ENCODE peak calls at places on chromosomes 6 and 20, in eight cellular contexts. T is left lung, X is upper lobe of right lung, L is heart left ventricle, Y is mucosa of descending colon, R is IMR-90, U is PC-9, M is fibroblast of pulmonary artery. S is an unnamed sample.

GRCh38 chr20:59173938-59174496 is 10.4 kb downstream of the ZNF831 start:
- DNase-seq in X (no peak), L (no peak), R (no peak), T (no peak), U (no peak), M (no peak), Y (no peak), S (no peak)

GRCh38 chr20:21232546-21233280 is 70.4 kb upstream of the XRN2 start:
- DNase-seq in R (no peak), T (no peak), M (no peak), Y (no peak), X (no peak), U (no peak), L (no peak), S (no peak)

GRCh38 chr20:35462351-35462750 is 7.0 kb downstream of the CEP250 start:
- DNase-seq in X (no peak), R (no peak), U (no peak), M (no peak), Y (no peak), L (no peak), T (no peak), S (no peak)

GRCh38 chr6:7975764-7976146 is 65.2 kb upstream of the TXNDC5 start:
- DNase-seq in L (peak), Y (peak), T (no peak), X (no peak), U (no peak), M (peak), R (no peak), S (no peak)

GRCh38 chr6:44111434-44112417 is 15.5 kb downstream of the MRPL14 start:
- DNase-seq in X (no peak), L (no peak), R (no peak), U (no peak), T (no peak), M (no peak), Y (peak), S (no peak)

GRCh38 chr20:57773059-57773815 is 63.4 kb upstream of the PMEPA1 start:
- DNase-seq in U (no peak), X (no peak), Y (no peak), R (no peak), L (no peak), T (no peak), M (no peak), S (no peak)

GRCh38 chr6:7769702-7770101 is 43.8 kb downstream of the BMP6 start:
- DNase-seq in L (no peak), R (peak), X (no peak), Y (no peak), U (peak), M (peak), T (no peak), S (no peak)

GRCh38 chr20:10681466-10681865 is 7.7 kb upstream of the JAG1 start:
- DNase-seq in M (no peak), U (no peak), T (no peak), L (no peak), Y (no peak), X (no peak), R (no peak), S (no peak)

GRCh38 chr20:6940052-6940451 is 172.6 kb downstream of the BMP2 start:
- DNase-seq in R (no peak), L (no peak), M (peak), X (no peak), U (no peak), T (no peak), Y (no peak), S (no peak)

GRCh38 chr6:111558690-111559192 is 46.9 kb downstream of the TRAF3IP2 start:
- DNase-seq in T (no peak), L (no peak), Y (no peak), M (no peak), R (no peak), U (no peak), X (no peak), S (no peak)

GRCh38 chr6:36920049-36920448 is 34.3 kb downstream of the C6orf89 start:
- DNase-seq in X (no peak), M (no peak), U (peak), T (no peak), R (no peak), Y (no peak), L (no peak), S (no peak)

GRCh38 chr6:76707630-76708029 is 635.2 kb upstream of the IMPG1 start:
- DNase-seq in Y (no peak), U (no peak), X (no peak), M (no peak), L (no peak), T (no peak), R (no peak), S (no peak)

GRCh38 chr6:86715676-86716075 is 221.7 kb upstream of the HTR1E start:
- DNase-seq in M (no peak), X (no peak), T (no peak), L (no peak), Y (no peak), R (no peak), U (peak), S (no peak)

GRCh38 chr6:21033575-21034026 is 499.3 kb downstream of the CDKAL1 start:
- DNase-seq in T (no peak), Y (no peak), R (peak), U (no peak), M (peak), L (peak), X (no peak), S (no peak)

GRCh38 chr20:56418385-56418861 is 6.4 kb downstream of the CASS4 start:
- DNase-seq in T (no peak), R (no peak), Y (no peak), U (no peak), L (no peak), M (peak), X (no peak), S (no peak)

GRCh38 chr20:18504479-18505060 is 3.2 kb upstream of the SEC23B start:
- DNase-seq in U (no peak), Y (no peak), X (peak), R (peak), M (peak), L (peak), T (peak), S (no peak)

GRCh38 chr6:41733707-41734665 is 1.4 kb downstream of the TFEB start:
- DNase-seq in U (no peak), L (peak), Y (peak), T (peak), X (peak), M (peak), R (peak), S (peak)

GRCh38 chr20:62911701-62912280 is 14.5 kb downstream of the DIDO1 start:
- DNase-seq in L (no peak), X (no peak), U (no peak), T (no peak), R (no peak), Y (no peak), M (no peak), S (no peak)

GRCh38 chr6:105135056-105135455 is 44.8 kb downstream of the POPDC3 start:
- DNase-seq in L (no peak), T (no peak), X (no peak), R (peak), Y (no peak), U (no peak), M (peak), S (no peak)

GRCh38 chr6:105137388-105137787 is 42.4 kb downstream of the POPDC3 start:
- DNase-seq in R (no peak), Y (peak), U (no peak), T (no peak), L (peak), M (peak), X (no peak), S (no peak)

GRCh38 chr6:105138141-105138540 is 41.7 kb downstream of the POPDC3 start:
- DNase-seq in R (no peak), U (no peak), T (no peak), M (no peak), L (no peak), X (no peak), Y (no peak), S (no peak)

GRCh38 chr6:105135907-105136432 is 43.8 kb downstream of the POPDC3 start:
- DNase-seq in R (peak), X (no peak), T (no peak), M (peak), U (peak), L (peak), Y (no peak), S (no peak)

DNA sequence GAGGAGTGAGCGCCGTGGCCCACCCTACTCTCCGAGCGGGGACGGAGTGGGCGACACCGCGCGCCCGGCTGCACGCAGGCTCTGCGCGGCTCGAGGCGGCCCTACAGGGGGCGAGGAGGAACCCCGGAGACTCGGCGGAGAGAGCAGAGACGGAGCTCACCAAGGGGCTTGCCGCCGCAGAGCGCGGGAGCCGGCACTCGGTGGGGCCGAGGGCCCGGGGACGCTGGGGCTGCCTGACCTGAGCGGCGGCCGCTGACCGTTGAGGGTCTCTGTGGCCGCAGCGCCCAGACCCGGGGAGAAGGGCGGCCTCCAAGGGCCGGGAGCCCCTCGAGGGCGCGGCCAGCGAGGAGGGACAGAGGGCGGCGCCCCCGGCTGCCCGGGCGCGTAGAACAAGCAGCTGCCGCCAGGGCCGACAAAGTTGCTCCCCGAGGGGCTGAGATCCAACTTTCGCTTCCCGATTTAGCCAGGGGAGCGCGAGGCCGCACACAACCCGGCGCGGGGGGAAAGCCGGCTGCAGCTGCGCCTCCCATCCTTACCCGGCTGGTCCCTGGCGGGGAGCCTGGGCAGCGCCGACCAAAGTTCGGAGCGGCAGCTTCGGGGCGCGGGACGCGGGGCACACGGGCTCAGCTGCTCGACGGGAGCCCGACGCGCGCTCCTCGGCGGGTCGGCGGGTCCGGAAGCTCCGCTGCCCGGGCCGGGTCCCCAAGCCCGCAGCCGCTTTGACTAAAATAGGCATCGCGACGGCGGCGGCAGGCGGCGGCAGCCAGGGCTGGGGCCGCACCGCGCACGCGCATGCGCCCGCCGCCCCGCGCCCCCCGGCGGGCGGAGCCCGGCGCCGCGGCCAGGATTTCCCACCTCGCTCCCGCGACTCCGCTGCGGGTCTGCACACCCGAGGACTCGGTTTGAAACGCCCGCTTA is 43.1 kb downstream of the POPDC3 start:
- DNase-seq in M (peak), Y (peak), R (peak), U (no peak), L (peak), X (peak), T (peak), S (peak)
- TF ChIP-seq CTCF in M (no peak), Y (no peak), R (peak), U (no peak), L (no peak), X (peak), T (peak), S (peak)

DNA sequence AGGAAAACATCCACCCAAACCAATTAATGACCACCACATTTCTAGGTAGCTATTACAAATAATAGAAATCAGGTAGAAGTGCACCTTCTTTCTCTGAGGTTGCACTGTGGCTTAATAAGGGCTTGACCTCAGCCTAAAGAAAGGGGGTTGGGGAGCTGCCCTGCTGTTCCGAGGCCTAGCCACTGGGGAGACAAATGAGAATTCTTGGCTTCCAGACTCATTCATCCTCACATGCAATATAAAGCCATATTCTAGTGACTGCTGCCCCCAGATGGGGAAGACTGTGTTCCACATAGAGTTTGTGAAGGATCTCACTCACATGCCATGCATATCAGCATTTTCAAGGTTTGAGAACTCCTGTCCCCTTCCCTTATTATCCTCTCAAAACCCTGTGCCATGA is 22.9 kb downstream of the SAYSD1 start:
- DNase-seq in Y (no peak), U (no peak), M (no peak), T (no peak), X (no peak), L (no peak), R (no peak), S (no peak)
- TF ChIP-seq CTCF in Y (no peak), U (no peak), M (no peak), T (no peak), X (no peak), L (no peak), R (no peak), S (no peak)

DNA sequence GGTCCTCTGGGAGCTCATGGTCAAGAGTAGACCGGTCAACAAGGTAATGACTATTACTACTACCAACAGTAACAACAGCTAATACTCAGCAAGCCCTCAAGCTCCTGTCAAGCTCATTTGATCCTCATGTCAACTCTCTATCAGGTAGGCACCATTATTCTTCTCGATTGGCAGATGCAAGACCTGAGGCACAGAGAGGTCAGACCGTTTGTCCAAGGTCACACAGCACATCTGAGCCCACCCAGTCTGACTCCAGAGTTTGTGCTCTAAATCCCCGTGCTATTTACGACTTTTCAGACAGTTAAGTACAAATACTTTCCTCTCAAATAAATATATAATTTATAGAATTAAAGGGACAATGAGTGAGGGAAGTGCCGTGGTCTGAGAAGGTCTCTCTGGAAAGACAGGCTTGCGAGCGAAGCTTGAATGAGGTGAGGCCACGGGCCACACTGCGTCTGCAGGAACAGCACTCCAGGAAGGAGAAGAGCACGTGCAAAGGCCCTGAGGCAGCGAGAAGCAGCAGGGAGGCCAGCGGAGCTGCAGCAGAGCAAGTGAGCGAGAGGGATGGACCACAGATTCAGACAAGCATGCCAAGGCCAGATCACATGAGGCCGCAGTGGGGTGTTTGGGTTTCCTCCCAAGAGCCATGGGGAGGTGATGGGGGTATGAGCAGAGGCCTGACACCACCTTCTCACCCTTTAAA is 117.3 kb downstream of the PREX1 start:
- DNase-seq in L (no peak), T (no peak), R (no peak), U (no peak), M (no peak), X (no peak), Y (no peak), S (no peak)
- TF ChIP-seq CTCF in L (no peak), T (no peak), R (no peak), U (no peak), M (no peak), X (no peak), Y (no peak), S (no peak)

DNA sequence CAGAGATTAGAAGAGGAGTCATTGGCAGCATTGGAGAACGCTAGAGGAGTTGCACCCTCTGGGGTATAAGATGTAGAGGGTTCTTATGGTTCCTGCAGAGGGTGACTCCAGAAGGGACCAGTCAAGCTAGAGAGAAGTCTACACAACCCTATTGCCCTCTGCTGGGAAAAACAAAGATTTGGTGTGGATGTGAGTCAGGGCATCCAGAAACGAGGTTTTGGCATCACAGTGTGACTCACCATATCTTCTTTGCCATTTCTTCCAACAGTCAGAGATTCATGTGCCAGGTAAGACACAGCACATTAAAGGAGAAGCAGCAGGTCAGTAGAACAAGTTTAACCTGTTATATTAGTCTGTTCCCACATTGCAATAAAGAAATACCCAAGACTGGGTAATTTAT is 598.8 kb downstream of the MAFB start:
- DNase-seq in X (no peak), M (no peak), L (no peak), U (no peak), Y (no peak), R (no peak), T (no peak), S (no peak)
- TF ChIP-seq CTCF in X (no peak), M (no peak), L (no peak), U (no peak), Y (no peak), R (no peak), T (no peak), S (no peak)

GRCh38 chr6:161137320-161137719 is 136.5 kb downstream of the AGPAT4 start:
- DNase-seq in T (no peak), M (no peak), Y (no peak), L (no peak), X (no peak), R (no peak), U (no peak), S (no peak)
- TF ChIP-seq CTCF in T (no peak), M (no peak), Y (no peak), L (no peak), X (no peak), R (no peak), U (no peak), S (no peak)

GRCh38 chr6:157281570-157281969 is 41.7 kb downstream of the TMEM242 start:
- DNase-seq in M (peak), U (no peak), L (no peak), R (no peak), Y (peak), T (no peak), X (peak), S (no peak)
- TF ChIP-seq CTCF in M (peak), U (peak), L (no peak), R (peak), Y (no peak), T (peak), X (peak), S (peak)

GRCh38 chr6:168908887-168909286 is 344.8 kb downstream of the THBS2 start:
- DNase-seq in U (peak), Y (no peak), L (no peak), T (no peak), R (peak), M (peak), X (no peak), S (no peak)
- TF ChIP-seq CTCF in U (peak), Y (no peak), L (no peak), T (no peak), R (peak), M (no peak), X (no peak), S (no peak)

GRCh38 chr6:152094992-152095592 is 287.6 kb downstream of the ESR1 start:
- DNase-seq in L (peak), U (peak), M (peak), X (no peak), Y (peak), T (peak), R (peak), S (peak)

GRCh38 chr6:152098683-152099082 is 291.2 kb downstream of the ESR1 start:
- DNase-seq in U (no peak), L (no peak), Y (no peak), T (no peak), X (no peak), R (no peak), M (no peak), S (no peak)

GRCh38 chr6:152099816-152100618 is 292.5 kb downstream of the ESR1 start:
- DNase-seq in U (peak), R (peak), M (peak), L (peak), Y (no peak), X (peak), T (peak), S (peak)

GRCh38 chr6:152094276-152094675 is 286.8 kb downstream of the ESR1 start:
- DNase-seq in R (no peak), U (no peak), M (no peak), T (no peak), X (no peak), L (no peak), Y (no peak), S (no peak)

DNA sequence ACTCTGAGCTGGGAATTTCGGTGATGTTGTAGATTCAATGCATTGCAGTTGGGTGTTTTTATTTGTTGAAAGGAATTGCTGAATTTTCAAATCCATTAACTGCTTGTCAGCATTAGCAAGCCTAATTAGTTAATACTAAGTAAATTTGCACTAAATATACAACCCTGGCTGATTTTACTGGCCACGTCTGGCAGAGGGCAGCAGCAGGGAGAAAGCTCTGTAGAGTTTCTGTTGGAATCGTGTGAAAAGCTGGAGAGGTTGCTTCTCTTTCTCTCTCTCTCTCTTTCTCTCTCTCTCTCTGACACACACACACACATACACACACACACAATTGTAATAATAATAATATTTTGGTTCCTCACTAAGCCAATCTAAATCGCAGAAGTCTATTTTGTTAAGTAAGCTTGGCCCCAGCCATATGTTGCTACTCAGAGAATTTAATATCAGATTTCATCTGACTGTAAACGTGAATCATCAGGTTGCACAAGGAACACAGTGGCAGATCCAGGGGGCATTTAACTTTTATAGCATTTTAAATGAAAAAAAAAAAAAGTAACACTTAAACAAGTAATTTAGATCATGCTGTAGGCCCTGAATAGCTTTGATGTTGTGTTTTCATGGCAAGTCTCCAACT is 289.5 kb downstream of the ESR1 start:
- DNase-seq in U (peak), R (peak), L (no peak), Y (no peak), X (no peak), M (peak), T (no peak), S (no peak)
- TF ChIP-seq CTCF in U (peak), R (peak), L (no peak), Y (no peak), X (no peak), M (peak), T (no peak), S (no peak)

DNA sequence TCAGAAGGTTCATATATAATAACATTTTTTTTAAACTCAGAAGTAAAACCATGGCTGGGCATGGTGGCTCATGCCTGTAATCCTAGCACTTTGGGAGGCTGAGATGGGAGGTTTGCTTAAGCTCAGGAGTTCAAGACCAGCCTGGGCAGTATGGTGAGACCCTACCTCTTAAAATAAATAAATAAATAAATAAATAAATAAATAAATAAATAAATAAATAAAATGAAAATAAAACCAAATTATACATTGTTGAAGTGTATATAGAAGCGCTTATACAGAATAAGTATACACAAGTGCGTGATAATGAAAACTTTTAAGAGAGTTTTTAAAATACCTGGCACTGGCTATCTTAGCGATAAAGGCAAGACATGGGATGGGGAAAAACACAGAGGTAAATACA is 71.6 kb downstream of the OR2B2 start:
- DNase-seq in L (no peak), T (no peak), Y (no peak), M (no peak), X (no peak), R (no peak), U (no peak), S (no peak)
- TF ChIP-seq CTCF in L (no peak), T (no peak), Y (no peak), M (no peak), X (no peak), R (no peak), U (no peak), S (no peak)